ENCODE peak calls at places on chromosomes 3 and 15, in four cellular contexts. One of them, this sample, is unnamed.

GRCh38 chr3:186002884-186003472 is 65.2 kb upstream of the TRA2B start:
- DNase-seq in H7: peak; percentile 49
- DNase-seq in activated CD8-positive, alpha-beta memory T cell treated with anti-CD3 and anti-CD28 coated beads for 48 hours: no peak
- DNase-seq in endodermal cell: peak; percentile 78
- DNase-seq in this sample: peak; percentile 67

GRCh38 chr3:182904164-182904563 is 76.2 kb downstream of the DCUN1D1 start:
- DNase-seq in H7: peak; percentile 11
- DNase-seq in endodermal cell: no peak
- DNase-seq in activated CD8-positive, alpha-beta memory T cell treated with anti-CD3 and anti-CD28 coated beads for 48 hours: no peak
- DNase-seq in this sample: peak; percentile 42

GRCh38 chr15:80893777-80894176 is 95.8 kb downstream of the MESD start:
- DNase-seq in endodermal cell: no peak
- DNase-seq in H7: no peak
- DNase-seq in activated CD8-positive, alpha-beta memory T cell treated with anti-CD3 and anti-CD28 coated beads for 48 hours: no peak
- DNase-seq in this sample: no peak

GRCh38 chr3:100197876-100198275 is 62.9 kb upstream of the TBC1D23 start:
- DNase-seq in activated CD8-positive, alpha-beta memory T cell treated with anti-CD3 and anti-CD28 coated beads for 48 hours: no peak
- DNase-seq in H7: no peak
- DNase-seq in endodermal cell: no peak
- DNase-seq in this sample: no peak

GRCh38 chr3:113912551-113913246 is 35.1 kb upstream of the ZDHHC23 start:
- DNase-seq in H7: peak; percentile 41
- DNase-seq in activated CD8-positive, alpha-beta memory T cell treated with anti-CD3 and anti-CD28 coated beads for 48 hours: no peak
- DNase-seq in endodermal cell: peak; percentile 76
- DNase-seq in this sample: peak; percentile 94

GRCh38 chr3:61725851-61726333 is 164.5 kb downstream of the PTPRG start:
- DNase-seq in H7: no peak
- DNase-seq in endodermal cell: peak; percentile 68
- DNase-seq in activated CD8-positive, alpha-beta memory T cell treated with anti-CD3 and anti-CD28 coated beads for 48 hours: no peak
- DNase-seq in this sample: peak; percentile 52

GRCh38 chr3:60610441-60611112 is 640.7 kb downstream of the FHIT start:
- DNase-seq in endodermal cell: no peak
- DNase-seq in activated CD8-positive, alpha-beta memory T cell treated with anti-CD3 and anti-CD28 coated beads for 48 hours: no peak
- DNase-seq in H7: no peak
- DNase-seq in this sample: no peak

GRCh38 chr15:81848701-81849100 is 197.1 kb downstream of the MEX3B start:
- DNase-seq in activated CD8-positive, alpha-beta memory T cell treated with anti-CD3 and anti-CD28 coated beads for 48 hours: no peak
- DNase-seq in endodermal cell: no peak
- DNase-seq in H7: no peak
- DNase-seq in this sample: no peak

GRCh38 chr3:51391075-51391565 is at the start of gene RBM15B:
- DNase-seq in H7: peak; percentile 99
- DNase-seq in endodermal cell: peak; percentile 99
- DNase-seq in activated CD8-positive, alpha-beta memory T cell treated with anti-CD3 and anti-CD28 coated beads for 48 hours: peak; percentile 93
- DNase-seq in this sample: no peak

GRCh38 chr3:42707620-42708355 is 5.2 kb upstream of the HHATL start:
- DNase-seq in activated CD8-positive, alpha-beta memory T cell treated with anti-CD3 and anti-CD28 coated beads for 48 hours: no peak
- DNase-seq in endodermal cell: no peak
- DNase-seq in H7: no peak
- DNase-seq in this sample: no peak

GRCh38 chr15:61226313-61227250 is 2.5 kb downstream of the RORA start:
- DNase-seq in H7: peak; percentile 44
- DNase-seq in endodermal cell: no peak
- DNase-seq in activated CD8-positive, alpha-beta memory T cell treated with anti-CD3 and anti-CD28 coated beads for 48 hours: no peak
- DNase-seq in this sample: peak; percentile 35

GRCh38 chr3:155441506-155441905 is 148.0 kb upstream of the STRIT1 start:
- DNase-seq in endodermal cell: no peak
- DNase-seq in activated CD8-positive, alpha-beta memory T cell treated with anti-CD3 and anti-CD28 coated beads for 48 hours: no peak
- DNase-seq in H7: no peak
- DNase-seq in this sample: no peak

GRCh38 chr3:38561746-38562466 is 65.8 kb downstream of the EXOG start:
- DNase-seq in H7: no peak
- DNase-seq in endodermal cell: peak; percentile 34
- DNase-seq in activated CD8-positive, alpha-beta memory T cell treated with anti-CD3 and anti-CD28 coated beads for 48 hours: no peak
- DNase-seq in this sample: no peak

GRCh38 chr15:81170504-81170903 is 26.2 kb upstream of the IL16 start:
- DNase-seq in activated CD8-positive, alpha-beta memory T cell treated with anti-CD3 and anti-CD28 coated beads for 48 hours: no peak
- DNase-seq in H7: no peak
- DNase-seq in endodermal cell: no peak
- DNase-seq in this sample: no peak

GRCh38 chr15:99566157-99566900 is 545 bp downstream of the MEF2A start:
- DNase-seq in endodermal cell: peak; percentile 72
- DNase-seq in H7: peak; percentile 68
- DNase-seq in activated CD8-positive, alpha-beta memory T cell treated with anti-CD3 and anti-CD28 coated beads for 48 hours: no peak
- DNase-seq in this sample: peak; percentile 39

GRCh38 chr15:48925714-48926223 is 38.0 kb downstream of the SHC4 start:
- DNase-seq in activated CD8-positive, alpha-beta memory T cell treated with anti-CD3 and anti-CD28 coated beads for 48 hours: no peak
- DNase-seq in H7: no peak
- DNase-seq in endodermal cell: no peak
- DNase-seq in this sample: no peak

GRCh38 chr3:185197071-185197470 is 44.2 kb upstream of the C3orf70 start:
- DNase-seq in endodermal cell: no peak
- DNase-seq in activated CD8-positive, alpha-beta memory T cell treated with anti-CD3 and anti-CD28 coated beads for 48 hours: no peak
- DNase-seq in H7: no peak
- DNase-seq in this sample: no peak

GRCh38 chr3:109025896-109026295 is 72.2 kb upstream of the GUCA1C start:
- DNase-seq in activated CD8-positive, alpha-beta memory T cell treated with anti-CD3 and anti-CD28 coated beads for 48 hours: no peak
- DNase-seq in endodermal cell: no peak
- DNase-seq in H7: no peak
- DNase-seq in this sample: no peak

GRCh38 chr3:35224571-35225280 is 414.6 kb upstream of the ARPP21 start:
- DNase-seq in endodermal cell: no peak
- DNase-seq in H7: no peak
- DNase-seq in activated CD8-positive, alpha-beta memory T cell treated with anti-CD3 and anti-CD28 coated beads for 48 hours: no peak
- DNase-seq in this sample: no peak

GRCh38 chr15:101024111-101024695 is 105.0 kb downstream of the LRRK1 start:
- DNase-seq in H7: no peak
- DNase-seq in endodermal cell: peak; percentile 10
- DNase-seq in activated CD8-positive, alpha-beta memory T cell treated with anti-CD3 and anti-CD28 coated beads for 48 hours: no peak
- DNase-seq in this sample: no peak

GRCh38 chr3:64188810-64189560 is 36.3 kb downstream of the PRICKLE2 start:
- DNase-seq in endodermal cell: peak; percentile 58
- DNase-seq in activated CD8-positive, alpha-beta memory T cell treated with anti-CD3 and anti-CD28 coated beads for 48 hours: no peak
- DNase-seq in H7: no peak
- DNase-seq in this sample: no peak

GRCh38 chr3:193231201-193231600 is 9.8 kb upstream of the PLAAT1 start:
- DNase-seq in activated CD8-positive, alpha-beta memory T cell treated with anti-CD3 and anti-CD28 coated beads for 48 hours: no peak
- DNase-seq in endodermal cell: no peak
- DNase-seq in H7: no peak
- DNase-seq in this sample: no peak

GRCh38 chr3:128875556-128876120 is 3.8 kb upstream of the ACAD9 start:
- DNase-seq in activated CD8-positive, alpha-beta memory T cell treated with anti-CD3 and anti-CD28 coated beads for 48 hours: peak; percentile 26
- DNase-seq in H7: peak; percentile 86
- DNase-seq in endodermal cell: peak; percentile 91
- DNase-seq in this sample: peak; percentile 86

GRCh38 chr3:106176734-106177133 is 307.9 kb upstream of the CBLB start:
- DNase-seq in endodermal cell: no peak
- DNase-seq in H7: no peak
- DNase-seq in activated CD8-positive, alpha-beta memory T cell treated with anti-CD3 and anti-CD28 coated beads for 48 hours: no peak
- DNase-seq in this sample: no peak

GRCh38 chr15:75669191-75669878 is 21.6 kb downstream of the SNX33 start:
- DNase-seq in endodermal cell: no peak
- DNase-seq in H7: no peak
- DNase-seq in activated CD8-positive, alpha-beta memory T cell treated with anti-CD3 and anti-CD28 coated beads for 48 hours: no peak
- DNase-seq in this sample: no peak

GRCh38 chr15:99720533-99720932 is 12.7 kb downstream of the LYSMD4 start:
- DNase-seq in activated CD8-positive, alpha-beta memory T cell treated with anti-CD3 and anti-CD28 coated beads for 48 hours: no peak
- DNase-seq in endodermal cell: no peak
- DNase-seq in H7: no peak
- DNase-seq in this sample: no peak

GRCh38 chr3:126132751-126133511 is 47.5 kb downstream of the ALDH1L1 start:
- DNase-seq in endodermal cell: peak; percentile 77
- DNase-seq in activated CD8-positive, alpha-beta memory T cell treated with anti-CD3 and anti-CD28 coated beads for 48 hours: no peak
- DNase-seq in H7: peak; percentile 84
- DNase-seq in this sample: peak; percentile 82

GRCh38 chr15:64596701-64597468 is 136.5 kb downstream of the ZNF609 start:
- DNase-seq in activated CD8-positive, alpha-beta memory T cell treated with anti-CD3 and anti-CD28 coated beads for 48 hours: no peak
- DNase-seq in endodermal cell: peak; percentile 77
- DNase-seq in H7: peak; percentile 66
- DNase-seq in this sample: peak; percentile 86

GRCh38 chr3:109177888-109178287 is 41.4 kb downstream of the C3orf85 start:
- DNase-seq in activated CD8-positive, alpha-beta memory T cell treated with anti-CD3 and anti-CD28 coated beads for 48 hours: no peak
- DNase-seq in H7: no peak
- DNase-seq in endodermal cell: no peak
- DNase-seq in this sample: no peak

GRCh38 chr3:183385698-183386590 is 42.5 kb downstream of the MCF2L2 start:
- DNase-seq in activated CD8-positive, alpha-beta memory T cell treated with anti-CD3 and anti-CD28 coated beads for 48 hours: no peak
- DNase-seq in endodermal cell: peak; percentile 84
- DNase-seq in H7: peak; percentile 22
- DNase-seq in this sample: peak; percentile 92